ENCODE peak calls at places on chromosomes 7 and 10, in four cellular contexts. Q, M, Y and S are unnamed samples.

GRCh38 chr10:72292223-72292691 is 18.5 kb downstream of the DDIT4 start:
- DNase-seq in Q (no peak), Y (no peak), M (no peak), S (no peak)

GRCh38 chr10:68871105-68871711 is 29.9 kb upstream of the DDX50 start:
- DNase-seq in Y (no peak), M (no peak), Q (peak; percentile 17), S (peak; percentile 28)

GRCh38 chr10:117552759-117553158 is 10.2 kb downstream of the EMX2 start:
- DNase-seq in Q (no peak), M (no peak), Y (no peak), S (peak; percentile 37)

GRCh38 chr7:124059375-124059774 is 26.5 kb upstream of the TMEM229A start:
- DNase-seq in M (no peak), Q (no peak), Y (no peak), S (no peak)

GRCh38 chr7:113230691-113231090 is 112.3 kb upstream of the SMIM30 start:
- DNase-seq in Y (no peak), M (no peak), Q (no peak), S (no peak)

GRCh38 chr7:37916673-37917660 is at the start of gene SFRP4:
- DNase-seq in Y (peak; percentile 21), M (peak; percentile 50), Q (no peak), S (peak; percentile 61)

GRCh38 chr7:6478186-6478585 is 30.4 kb upstream of the DAGLB start:
- DNase-seq in Y (no peak), Q (no peak), M (no peak), S (no peak)

GRCh38 chr7:127813991-127814556 is 162.1 kb downstream of the SND1 start:
- DNase-seq in M (no peak), Q (no peak), Y (no peak), S (peak; percentile 27)

GRCh38 chr10:114181971-114182370 is 2.8 kb downstream of the TDRD1 start:
- DNase-seq in Q (no peak), Y (no peak), M (no peak), S (no peak)

GRCh38 chr7:117281562-117281961 is 41.3 kb downstream of the WNT2 start:
- DNase-seq in Q (no peak), Y (no peak), M (no peak), S (no peak)

GRCh38 chr10:13773043-13773442 is 186.3 kb downstream of the PRPF18 start:
- DNase-seq in Y (no peak), M (no peak), Q (no peak), S (no peak)

GRCh38 chr10:34489973-34490372 is 325.1 kb downstream of the PARD3 start:
- DNase-seq in Q (no peak), M (peak; percentile 73), Y (no peak), S (peak; percentile 71)

GRCh38 chr7:51315393-51316261 is 982 bp downstream of the COBL start:
- DNase-seq in M (peak; percentile 27), Q (no peak), Y (no peak), S (peak; percentile 26)

GRCh38 chr10:93806882-93807281 is 49.1 kb downstream of the LGI1 start:
- DNase-seq in M (no peak), Y (no peak), Q (no peak), S (no peak)

GRCh38 chr10:93032105-93032808 is 28.3 kb upstream of the CYP26C1 start:
- DNase-seq in Y (no peak), M (no peak), Q (no peak), S (no peak)

GRCh38 chr7:50821457-50821977 is 38.8 kb upstream of the GRB10 start:
- DNase-seq in M (no peak), Q (no peak), Y (no peak), S (no peak)

GRCh38 chr10:112914288-112914952 is 35.6 kb upstream of the TCF7L2 start:
- DNase-seq in M (no peak), Q (no peak), Y (no peak), S (no peak)

GRCh38 chr7:131183076-131183471 is 144.6 kb upstream of the MKLN1 start:
- DNase-seq in Y (no peak), M (no peak), Q (no peak), S (no peak)

GRCh38 chr7:36201122-36201723 is 48.2 kb downstream of the EEPD1 start:
- DNase-seq in M (no peak), Y (no peak), Q (no peak), S (no peak)

GRCh38 chr7:81669476-81670105 is 100.3 kb downstream of the HGF start:
- DNase-seq in Q (no peak), M (no peak), Y (no peak), S (no peak)

GRCh38 chr10:131243076-131243475 is 68.4 kb downstream of the TCERG1L start:
- DNase-seq in Y (no peak), Q (no peak), M (no peak), S (no peak)

GRCh38 chr7:117672433-117672832 is 192.6 kb downstream of the CFTR start:
- DNase-seq in Y (no peak), Q (no peak), M (no peak), S (no peak)

GRCh38 chr10:122375761-122376160 is 1.3 kb downstream of the PLEKHA1 start:
- DNase-seq in M (no peak), Q (no peak), Y (no peak), S (no peak)

GRCh38 chr7:139777948-139778841 is at the start of gene HIPK2:
- DNase-seq in Q (peak; percentile 72), Y (peak; percentile 59), M (peak; percentile 91), S (peak; percentile 93)